ENCODE peak calls at places on chromosomes 7 and 10, in four cellular contexts. D is cardiac muscle cell, Z is astrocyte of the spinal cord, R is A549. G is an unnamed sample.

GRCh38 chr7:107879400-107880035 is 11.5 kb upstream of the DLD start:
- DNase-seq in Z (peak), R (peak), D (peak), G (peak)

GRCh38 chr10:3805791-3806381 is 20.9 kb upstream of the KLF6 start:
- DNase-seq in D (peak), Z (peak), R (no peak), G (peak)

GRCh38 chr7:29839302-29839701 is 33.0 kb downstream of the WIPF3 start:
- DNase-seq in D (peak), Z (peak), R (peak), G (peak)

GRCh38 chr10:95181731-95182130 is 12.3 kb upstream of the ACSM6 start:
- DNase-seq in R (no peak), Z (no peak), D (no peak), G (peak)

GRCh38 chr7:36790280-36790679 is 66.0 kb upstream of the AOAH start:
- DNase-seq in Z (no peak), R (no peak), D (no peak), G (no peak)

GRCh38 chr7:82598958-82599357 is 155.4 kb upstream of the CACNA2D1 start:
- DNase-seq in Z (peak), R (no peak), D (peak), G (peak)

GRCh38 chr10:129934196-129934925 is 29.7 kb downstream of the EBF3 start:
- DNase-seq in D (no peak), Z (no peak), R (no peak), G (no peak)

GRCh38 chr7:150830957-150831356 is 21.4 kb upstream of the AOC1 start:
- DNase-seq in D (no peak), R (no peak), Z (no peak), G (no peak)

GRCh38 chr7:48139461-48139860 is 31.8 kb upstream of the ABCA13 start:
- DNase-seq in R (peak), Z (no peak), D (peak), G (peak)
- TF ChIP-seq CTCF in R (peak), Z (peak), D (peak), G (peak)

DNA sequence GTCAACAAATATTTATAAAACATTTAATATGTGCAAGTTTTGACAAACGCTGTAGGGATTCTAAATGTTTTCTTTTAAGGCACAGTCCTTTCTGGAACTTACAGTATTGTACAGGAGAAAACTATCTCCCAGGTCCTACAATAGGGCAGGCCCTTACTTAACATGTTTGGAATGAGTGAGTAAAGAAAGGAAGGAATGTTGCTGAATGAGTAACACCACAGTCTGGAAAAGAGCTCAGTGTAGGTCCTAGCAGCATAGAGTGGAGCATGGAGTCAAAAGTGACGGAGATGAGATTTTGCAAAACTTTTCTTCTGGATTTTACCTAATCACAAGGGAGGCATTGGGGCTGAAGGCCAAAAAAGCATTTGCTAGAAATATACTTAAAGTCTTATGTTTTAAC is 20.4 kb upstream of the ADD3 start:
- DNase-seq in Z (peak), R (no peak), D (peak), G (peak)
- H3K4me3 ChIP-seq in Z (no peak), R (no peak), D (no peak), G (no peak)

GRCh38 chr7:22418251-22419046 is 61.5 kb upstream of the RAPGEF5 start:
- DNase-seq in Z (no peak), R (no peak), D (no peak), G (no peak)
- TF ChIP-seq CTCF in Z (no peak), R (no peak), D (no peak), G (no peak)

DNA sequence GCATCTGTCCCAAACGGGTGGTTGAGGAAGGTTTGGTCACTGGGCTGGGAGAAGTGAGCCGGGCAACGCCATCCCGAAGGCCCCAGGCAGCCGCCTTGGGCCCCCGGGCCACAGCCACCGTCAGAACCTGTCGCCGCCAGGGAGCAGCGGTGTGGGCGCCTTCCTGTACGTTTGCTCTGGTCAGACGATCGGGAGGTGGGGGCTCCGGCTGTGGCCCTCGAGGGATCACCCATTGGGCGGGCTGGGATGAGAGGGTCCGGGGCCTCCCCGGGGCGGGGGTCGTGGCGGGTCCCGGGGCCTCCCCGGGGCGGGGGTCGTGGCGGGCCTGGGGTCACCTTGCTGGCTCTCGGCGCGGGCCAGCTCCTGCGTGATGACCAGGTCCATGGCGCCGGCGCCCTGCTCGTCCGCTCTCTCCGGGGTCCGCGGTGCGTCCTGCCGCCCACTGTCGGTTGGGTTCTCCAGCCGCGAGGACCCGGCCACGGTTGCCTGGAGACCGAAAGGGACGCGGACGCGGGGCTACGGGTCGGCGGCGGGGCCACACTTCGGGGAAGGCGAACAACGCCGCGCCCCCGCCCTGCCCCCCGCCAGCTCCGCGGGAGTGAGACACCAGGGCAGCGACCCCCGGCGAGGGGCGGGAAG is at the start of gene CFAP46:
- DNase-seq in Z (peak), R (peak), D (peak), G (peak)
- H3K4me3 ChIP-seq in Z (peak), R (peak), D (peak), G (peak)

GRCh38 chr7:135170223-135170997 is at the start of gene CYREN:
- DNase-seq in Z (peak), R (peak), D (peak), G (peak)
- TF ChIP-seq CTCF in Z (peak), R (peak), D (peak), G (peak)

GRCh38 chr10:5710854-5711253 is 26.2 kb downstream of the TASOR2 start:
- DNase-seq in R (no peak), Z (no peak), D (no peak), G (no peak)
- H3K4me3 ChIP-seq in R (no peak), Z (no peak), D (no peak), G (no peak)

GRCh38 chr10:123165445-123166072 is 11.4 kb downstream of the BUB3 start:
- DNase-seq in R (no peak), D (no peak), Z (no peak), G (no peak)
- TF ChIP-seq CTCF in R (no peak), D (no peak), Z (peak), G (no peak)

DNA sequence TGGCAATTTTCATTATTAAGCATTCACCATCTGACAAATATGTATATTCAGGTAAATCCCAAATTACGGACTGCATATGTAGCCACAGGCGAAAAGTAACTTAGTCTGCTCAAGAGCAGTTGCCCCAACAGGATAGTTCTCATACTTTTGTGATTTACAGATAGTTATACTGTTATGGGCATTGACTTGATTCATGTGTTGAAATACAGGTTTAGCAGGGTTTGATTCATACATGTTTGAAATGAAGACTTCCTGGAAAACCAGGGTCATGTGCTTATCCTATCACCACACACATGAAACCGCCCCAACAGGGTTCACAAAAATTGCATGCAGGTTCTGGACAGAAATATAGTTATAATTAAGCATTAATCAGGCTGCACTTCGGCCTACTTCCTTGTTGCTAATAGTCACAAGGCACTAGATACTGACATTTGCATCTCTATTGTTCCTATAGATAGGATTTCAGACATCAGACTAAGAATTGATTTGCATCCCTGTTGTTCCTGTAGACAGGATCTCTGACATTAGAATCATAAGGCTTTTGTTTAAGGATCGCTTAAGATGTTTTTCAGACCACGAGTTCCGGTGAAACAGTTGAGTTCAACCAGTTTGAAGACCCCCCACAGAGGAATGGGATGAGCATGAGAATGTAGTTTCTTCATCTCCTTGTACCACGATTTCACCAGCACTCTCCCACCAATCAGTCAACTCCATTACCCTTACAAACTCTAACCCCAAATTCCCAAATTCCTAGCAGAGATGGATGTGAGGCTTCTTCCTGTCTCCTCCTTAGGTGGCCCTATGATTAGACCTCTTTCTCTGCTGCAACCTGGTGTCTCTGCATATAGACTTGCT is 2.0 kb upstream of the ZNF398 start:
- DNase-seq in D (no peak), Z (no peak), R (no peak), G (no peak)
- H3K4me3 ChIP-seq in D (no peak), Z (no peak), R (no peak), G (no peak)